ENCODE peak calls at places on chromosomes 5 and 9, in nine cellular contexts. One of them, this sample, is unnamed.

GRCh38 chr5:81825237-81825636 is 74.3 kb upstream of the SSBP2 start:
- DNase-seq in astrocyte of the spinal cord: peak
- DNase-seq in putamen: no peak
- DNase-seq in CD4-positive, alpha-beta memory T cell: no peak
- DNase-seq in NCI-H1092: peak
- DNase-seq in T47D: no peak
- DNase-seq in ELR: peak
- DNase-seq in GM12891: no peak
- DNase-seq in NCI-H446: peak
- DNase-seq in this sample: no peak

GRCh38 chr5:19031491-19031890 is 956.5 kb downstream of the CDH18 start:
- DNase-seq in putamen: no peak
- DNase-seq in ELR: no peak
- DNase-seq in NCI-H1092: no peak
- DNase-seq in NCI-H446: no peak
- DNase-seq in GM12891: no peak
- DNase-seq in CD4-positive, alpha-beta memory T cell: no peak
- DNase-seq in T47D: no peak
- DNase-seq in astrocyte of the spinal cord: no peak
- DNase-seq in this sample: no peak

GRCh38 chr5:23446436-23446835 is 61.0 kb upstream of the PRDM9 start:
- DNase-seq in GM12891: no peak
- DNase-seq in CD4-positive, alpha-beta memory T cell: no peak
- DNase-seq in NCI-H1092: no peak
- DNase-seq in NCI-H446: peak
- DNase-seq in ELR: no peak
- DNase-seq in putamen: peak
- DNase-seq in T47D: no peak
- DNase-seq in astrocyte of the spinal cord: peak
- DNase-seq in this sample: no peak

GRCh38 chr5:177982072-177982727 is 13.8 kb downstream of the PROP1 start:
- DNase-seq in T47D: no peak
- DNase-seq in ELR: no peak
- DNase-seq in astrocyte of the spinal cord: no peak
- DNase-seq in NCI-H1092: no peak
- DNase-seq in NCI-H446: no peak
- DNase-seq in CD4-positive, alpha-beta memory T cell: peak
- DNase-seq in GM12891: no peak
- DNase-seq in putamen: no peak
- DNase-seq in this sample: no peak

GRCh38 chr5:153559926-153560325 is 69.5 kb downstream of the GRIA1 start:
- DNase-seq in NCI-H446: no peak
- DNase-seq in GM12891: no peak
- DNase-seq in astrocyte of the spinal cord: no peak
- DNase-seq in putamen: no peak
- DNase-seq in T47D: no peak
- DNase-seq in CD4-positive, alpha-beta memory T cell: no peak
- DNase-seq in NCI-H1092: no peak
- DNase-seq in ELR: no peak
- DNase-seq in this sample: no peak

GRCh38 chr5:7094626-7095025 is 301.3 kb upstream of the ADCY2 start:
- DNase-seq in GM12891: no peak
- DNase-seq in CD4-positive, alpha-beta memory T cell: no peak
- DNase-seq in astrocyte of the spinal cord: no peak
- DNase-seq in T47D: peak
- DNase-seq in ELR: no peak
- DNase-seq in NCI-H1092: no peak
- DNase-seq in putamen: no peak
- DNase-seq in NCI-H446: no peak
- DNase-seq in this sample: no peak

GRCh38 chr5:150105898-150106615 is 19.7 kb upstream of the CSF1R start:
- DNase-seq in ELR: no peak
- DNase-seq in astrocyte of the spinal cord: no peak
- DNase-seq in GM12891: no peak
- DNase-seq in CD4-positive, alpha-beta memory T cell: no peak
- DNase-seq in NCI-H1092: no peak
- DNase-seq in NCI-H446: no peak
- DNase-seq in T47D: no peak
- DNase-seq in putamen: no peak
- DNase-seq in this sample: no peak

GRCh38 chr5:154753792-154754191 is 1.4 kb upstream of the LARP1 start:
- DNase-seq in ELR: peak
- DNase-seq in CD4-positive, alpha-beta memory T cell: no peak
- DNase-seq in T47D: no peak
- DNase-seq in GM12891: no peak
- DNase-seq in NCI-H446: peak
- DNase-seq in putamen: no peak
- DNase-seq in NCI-H1092: no peak
- DNase-seq in astrocyte of the spinal cord: peak
- DNase-seq in this sample: peak

GRCh38 chr5:41392016-41392415 is 118.4 kb downstream of the PLCXD3 start:
- DNase-seq in T47D: no peak
- DNase-seq in ELR: no peak
- DNase-seq in GM12891: no peak
- DNase-seq in CD4-positive, alpha-beta memory T cell: no peak
- DNase-seq in astrocyte of the spinal cord: no peak
- DNase-seq in NCI-H446: no peak
- DNase-seq in NCI-H1092: no peak
- DNase-seq in putamen: no peak
- DNase-seq in this sample: no peak

GRCh38 chr9:114571391-114571790 is 16.2 kb upstream of the ATP6V1G1 start:
- DNase-seq in astrocyte of the spinal cord: no peak
- DNase-seq in GM12891: no peak
- DNase-seq in ELR: no peak
- DNase-seq in NCI-H1092: no peak
- DNase-seq in NCI-H446: no peak
- DNase-seq in putamen: no peak
- DNase-seq in T47D: no peak
- DNase-seq in CD4-positive, alpha-beta memory T cell: no peak
- DNase-seq in this sample: no peak

GRCh38 chr5:61441742-61442141 is 109.7 kb downstream of the ZSWIM6 start:
- DNase-seq in CD4-positive, alpha-beta memory T cell: no peak
- DNase-seq in NCI-H446: no peak
- DNase-seq in GM12891: no peak
- DNase-seq in T47D: no peak
- DNase-seq in NCI-H1092: no peak
- DNase-seq in putamen: no peak
- DNase-seq in ELR: no peak
- DNase-seq in astrocyte of the spinal cord: no peak
- DNase-seq in this sample: no peak

GRCh38 chr5:43981556-43981955 is 378.6 kb downstream of the NNT start:
- DNase-seq in putamen: no peak
- DNase-seq in NCI-H1092: no peak
- DNase-seq in T47D: no peak
- DNase-seq in NCI-H446: no peak
- DNase-seq in ELR: no peak
- DNase-seq in astrocyte of the spinal cord: no peak
- DNase-seq in GM12891: no peak
- DNase-seq in CD4-positive, alpha-beta memory T cell: no peak
- DNase-seq in this sample: no peak

GRCh38 chr5:171749365-171749764 is 36.3 kb upstream of the SMIM23 start:
- DNase-seq in T47D: no peak
- DNase-seq in CD4-positive, alpha-beta memory T cell: no peak
- DNase-seq in NCI-H1092: no peak
- DNase-seq in ELR: no peak
- DNase-seq in astrocyte of the spinal cord: no peak
- DNase-seq in NCI-H446: no peak
- DNase-seq in putamen: no peak
- DNase-seq in GM12891: no peak
- DNase-seq in this sample: no peak

GRCh38 chr5:95727764-95728191 is 3.4 kb upstream of the RHOBTB3 start:
- DNase-seq in CD4-positive, alpha-beta memory T cell: no peak
- DNase-seq in astrocyte of the spinal cord: no peak
- DNase-seq in GM12891: no peak
- DNase-seq in NCI-H446: peak
- DNase-seq in ELR: no peak
- DNase-seq in putamen: no peak
- DNase-seq in T47D: no peak
- DNase-seq in NCI-H1092: no peak
- DNase-seq in this sample: no peak

GRCh38 chr9:131799177-131799823 is 59.4 kb upstream of the RAPGEF1 start:
- DNase-seq in ELR: peak
- DNase-seq in GM12891: peak
- DNase-seq in CD4-positive, alpha-beta memory T cell: peak
- DNase-seq in astrocyte of the spinal cord: peak
- DNase-seq in T47D: peak
- DNase-seq in NCI-H1092: no peak
- DNase-seq in putamen: peak
- DNase-seq in NCI-H446: no peak
- DNase-seq in this sample: no peak

GRCh38 chr9:107333363-107333762 is 50.3 kb downstream of the RAD23B start:
- DNase-seq in CD4-positive, alpha-beta memory T cell: no peak
- DNase-seq in astrocyte of the spinal cord: no peak
- DNase-seq in NCI-H1092: no peak
- DNase-seq in putamen: no peak
- DNase-seq in NCI-H446: no peak
- DNase-seq in GM12891: no peak
- DNase-seq in T47D: no peak
- DNase-seq in ELR: no peak
- DNase-seq in this sample: no peak

GRCh38 chr5:65104831-65105230 is 336.1 kb downstream of the CWC27 start:
- DNase-seq in ELR: no peak
- DNase-seq in astrocyte of the spinal cord: no peak
- DNase-seq in NCI-H1092: no peak
- DNase-seq in NCI-H446: no peak
- DNase-seq in CD4-positive, alpha-beta memory T cell: no peak
- DNase-seq in T47D: no peak
- DNase-seq in GM12891: no peak
- DNase-seq in putamen: no peak
- DNase-seq in this sample: no peak

GRCh38 chr5:10233505-10233904 is 16.2 kb downstream of the ATPSCKMT start:
- DNase-seq in CD4-positive, alpha-beta memory T cell: no peak
- DNase-seq in ELR: peak
- DNase-seq in NCI-H446: peak
- DNase-seq in putamen: no peak
- DNase-seq in T47D: no peak
- DNase-seq in astrocyte of the spinal cord: peak
- DNase-seq in NCI-H1092: no peak
- DNase-seq in GM12891: no peak
- DNase-seq in this sample: peak

GRCh38 chr9:18795947-18796705 is 236.9 kb downstream of the SAXO1 start:
- DNase-seq in NCI-H446: no peak
- DNase-seq in putamen: peak
- DNase-seq in astrocyte of the spinal cord: peak
- DNase-seq in ELR: no peak
- DNase-seq in GM12891: no peak
- DNase-seq in T47D: no peak
- DNase-seq in CD4-positive, alpha-beta memory T cell: no peak
- DNase-seq in NCI-H1092: no peak
- DNase-seq in this sample: no peak

GRCh38 chr9:4812872-4813271 is 20.1 kb downstream of the RCL1 start:
- DNase-seq in NCI-H446: no peak
- DNase-seq in CD4-positive, alpha-beta memory T cell: no peak
- DNase-seq in T47D: no peak
- DNase-seq in putamen: no peak
- DNase-seq in ELR: no peak
- DNase-seq in GM12891: no peak
- DNase-seq in astrocyte of the spinal cord: no peak
- DNase-seq in NCI-H1092: no peak
- DNase-seq in this sample: no peak

GRCh38 chr5:65102826-65103673 is 334.3 kb downstream of the CWC27 start:
- DNase-seq in GM12891: peak
- DNase-seq in NCI-H1092: peak
- DNase-seq in astrocyte of the spinal cord: peak
- DNase-seq in CD4-positive, alpha-beta memory T cell: peak
- DNase-seq in T47D: peak
- DNase-seq in putamen: peak
- DNase-seq in ELR: peak
- DNase-seq in NCI-H446: no peak
- DNase-seq in this sample: peak

GRCh38 chr9:132182609-132183073 is 20.8 kb downstream of the NTNG2 start:
- DNase-seq in NCI-H446: peak
- DNase-seq in CD4-positive, alpha-beta memory T cell: no peak
- DNase-seq in T47D: no peak
- DNase-seq in ELR: peak
- DNase-seq in GM12891: no peak
- DNase-seq in putamen: no peak
- DNase-seq in NCI-H1092: peak
- DNase-seq in astrocyte of the spinal cord: no peak
- DNase-seq in this sample: no peak

GRCh38 chr9:126491256-126491879 is 122.4 kb upstream of the LMX1B start:
- DNase-seq in ELR: peak
- DNase-seq in GM12891: no peak
- DNase-seq in putamen: peak
- DNase-seq in astrocyte of the spinal cord: peak
- DNase-seq in NCI-H446: peak
- DNase-seq in T47D: peak
- DNase-seq in NCI-H1092: peak
- DNase-seq in CD4-positive, alpha-beta memory T cell: peak
- DNase-seq in this sample: peak

GRCh38 chr9:37760416-37761165 is 7.0 kb downstream of the TRMT10B start:
- DNase-seq in astrocyte of the spinal cord: peak
- DNase-seq in T47D: no peak
- DNase-seq in putamen: no peak
- DNase-seq in NCI-H446: no peak
- DNase-seq in NCI-H1092: no peak
- DNase-seq in GM12891: no peak
- DNase-seq in CD4-positive, alpha-beta memory T cell: no peak
- DNase-seq in ELR: peak
- DNase-seq in this sample: no peak

GRCh38 chr9:129351058-129351641 is 173.1 kb upstream of the IER5L start:
- DNase-seq in ELR: no peak
- DNase-seq in GM12891: no peak
- DNase-seq in putamen: no peak
- DNase-seq in NCI-H446: no peak
- DNase-seq in astrocyte of the spinal cord: no peak
- DNase-seq in NCI-H1092: no peak
- DNase-seq in T47D: no peak
- DNase-seq in CD4-positive, alpha-beta memory T cell: no peak
- DNase-seq in this sample: no peak

GRCh38 chr9:136051568-136052432 is 43.3 kb downstream of the NACC2 start:
- DNase-seq in GM12891: peak
- DNase-seq in CD4-positive, alpha-beta memory T cell: no peak
- DNase-seq in putamen: peak
- DNase-seq in NCI-H1092: no peak
- DNase-seq in NCI-H446: peak
- DNase-seq in T47D: peak
- DNase-seq in ELR: peak
- DNase-seq in astrocyte of the spinal cord: peak
- DNase-seq in this sample: peak

GRCh38 chr5:72525816-72526215 is 18.6 kb upstream of the ZNF366 start:
- DNase-seq in NCI-H446: no peak
- DNase-seq in astrocyte of the spinal cord: peak
- DNase-seq in CD4-positive, alpha-beta memory T cell: no peak
- DNase-seq in NCI-H1092: no peak
- DNase-seq in putamen: no peak
- DNase-seq in ELR: peak
- DNase-seq in T47D: no peak
- DNase-seq in GM12891: no peak
- DNase-seq in this sample: no peak

GRCh38 chr5:119410448-119411170 is 41.7 kb upstream of the HSD17B4 start:
- DNase-seq in putamen: no peak
- DNase-seq in T47D: no peak
- DNase-seq in GM12891: no peak
- DNase-seq in astrocyte of the spinal cord: no peak
- DNase-seq in NCI-H1092: no peak
- DNase-seq in NCI-H446: peak
- DNase-seq in ELR: no peak
- DNase-seq in CD4-positive, alpha-beta memory T cell: no peak
- DNase-seq in this sample: no peak

GRCh38 chr9:80586786-80587185 is 1015.0 kb downstream of the TLE4 start:
- DNase-seq in astrocyte of the spinal cord: no peak
- DNase-seq in ELR: no peak
- DNase-seq in putamen: no peak
- DNase-seq in NCI-H446: no peak
- DNase-seq in CD4-positive, alpha-beta memory T cell: no peak
- DNase-seq in GM12891: no peak
- DNase-seq in NCI-H1092: no peak
- DNase-seq in T47D: no peak
- DNase-seq in this sample: no peak

GRCh38 chr9:125277411-125277810 is 15.8 kb downstream of the GAPVD1 start:
- DNase-seq in putamen: no peak
- DNase-seq in ELR: no peak
- DNase-seq in GM12891: no peak
- DNase-seq in CD4-positive, alpha-beta memory T cell: no peak
- DNase-seq in NCI-H446: no peak
- DNase-seq in NCI-H1092: no peak
- DNase-seq in astrocyte of the spinal cord: no peak
- DNase-seq in T47D: no peak
- DNase-seq in this sample: no peak

GRCh38 chr5:95858023-95858461 is 35.5 kb upstream of the GLRX start:
- DNase-seq in ELR: peak
- DNase-seq in astrocyte of the spinal cord: peak
- DNase-seq in putamen: peak
- DNase-seq in CD4-positive, alpha-beta memory T cell: no peak
- DNase-seq in GM12891: no peak
- DNase-seq in NCI-H446: peak
- DNase-seq in NCI-H1092: no peak
- DNase-seq in T47D: no peak
- DNase-seq in this sample: no peak

This sample was measured in dorsolateral prefrontal cortex.